ENCODE peak calls at places on chromosome 2, in six cellular contexts. M is WERI-Rb-1, B is brain microvascular endothelial cell, Y is A549, O is fibroblast of the aortic adventitia, P is adrenal gland. D is an unnamed sample.

GRCh38 chr2:191051825-191052778 is 38.1 kb upstream of the STAT1 start:
- DNase-seq in Y (no peak), O (peak), B (peak), P (no peak), M (no peak), D (peak)

GRCh38 chr2:147045113-147045512 is 799.7 kb upstream of the ACVR2A start:
- DNase-seq in Y (no peak), O (peak), P (peak), M (peak), B (peak), D (peak)

GRCh38 chr2:27856956-27857355 is 33.2 kb downstream of the RBKS start:
- DNase-seq in M (no peak), P (no peak), O (no peak), B (no peak), Y (no peak), D (no peak)

GRCh38 chr2:44954902-44955592 is 13.5 kb downstream of the SIX3 start:
- DNase-seq in P (no peak), M (no peak), B (no peak), O (no peak), Y (no peak), D (no peak)

GRCh38 chr2:211709394-211709793 is 829.2 kb downstream of the ERBB4 start:
- DNase-seq in M (no peak), B (no peak), Y (no peak), O (no peak), P (no peak), D (no peak)

GRCh38 chr2:72159211-72159610 is 11.5 kb upstream of the CYP26B1 start:
- DNase-seq in M (no peak), B (no peak), Y (no peak), O (no peak), P (no peak), D (no peak)

GRCh38 chr2:134670955-134671354 is 47.8 kb downstream of the TMEM163 start:
- DNase-seq in B (no peak), M (no peak), P (peak), O (no peak), Y (no peak), D (no peak)

GRCh38 chr2:173991857-173992588 is 26.9 kb upstream of the SP3 start:
- DNase-seq in Y (no peak), P (peak), O (peak), B (peak), M (no peak), D (no peak)

GRCh38 chr2:85911097-85911496 is 22.3 kb upstream of the ST3GAL5 start:
- DNase-seq in B (no peak), P (no peak), M (no peak), Y (no peak), O (no peak), D (no peak)

GRCh38 chr2:218419630-218420216 is 800 bp downstream of the VIL1 start:
- DNase-seq in B (no peak), P (no peak), M (no peak), O (no peak), Y (no peak), D (no peak)

GRCh38 chr2:161825429-161825828 is 201.2 kb downstream of the SLC4A10 start:
- DNase-seq in P (no peak), B (no peak), O (no peak), Y (no peak), M (no peak), D (no peak)

GRCh38 chr2:191983591-191983990 is 136.7 kb upstream of the CAVIN2 start:
- DNase-seq in Y (no peak), P (no peak), O (no peak), B (no peak), M (no peak), D (no peak)

GRCh38 chr2:232698552-232699091 is 1.5 kb downstream of the GIGYF2 start:
- DNase-seq in B (no peak), M (no peak), O (peak), Y (no peak), P (no peak), D (peak)

GRCh38 chr2:197158138-197158537 is 152.4 kb downstream of the ANKRD44 start:
- DNase-seq in B (no peak), Y (no peak), M (no peak), O (no peak), P (no peak), D (peak)

GRCh38 chr2:12719400-12720104 is 2.8 kb downstream of the TRIB2 start:
- DNase-seq in Y (no peak), O (peak), M (no peak), B (no peak), P (no peak), D (peak)

GRCh38 chr2:120849278-120849677 is 113.6 kb downstream of the GLI2 start:
- DNase-seq in M (no peak), O (no peak), B (no peak), Y (no peak), P (no peak), D (no peak)

GRCh38 chr2:30149513-30149912 is 2.7 kb downstream of the YPEL5 start:
- DNase-seq in B (no peak), P (no peak), Y (no peak), O (no peak), M (no peak), D (peak)

GRCh38 chr2:10079931-10080535 is at the start of gene CYS1:
- DNase-seq in B (no peak), Y (peak), M (peak), O (no peak), P (no peak), D (peak)
- TF ChIP-seq CTCF in B (no peak), Y (peak), M (peak), O (peak), P (no peak), D (peak)

DNA sequence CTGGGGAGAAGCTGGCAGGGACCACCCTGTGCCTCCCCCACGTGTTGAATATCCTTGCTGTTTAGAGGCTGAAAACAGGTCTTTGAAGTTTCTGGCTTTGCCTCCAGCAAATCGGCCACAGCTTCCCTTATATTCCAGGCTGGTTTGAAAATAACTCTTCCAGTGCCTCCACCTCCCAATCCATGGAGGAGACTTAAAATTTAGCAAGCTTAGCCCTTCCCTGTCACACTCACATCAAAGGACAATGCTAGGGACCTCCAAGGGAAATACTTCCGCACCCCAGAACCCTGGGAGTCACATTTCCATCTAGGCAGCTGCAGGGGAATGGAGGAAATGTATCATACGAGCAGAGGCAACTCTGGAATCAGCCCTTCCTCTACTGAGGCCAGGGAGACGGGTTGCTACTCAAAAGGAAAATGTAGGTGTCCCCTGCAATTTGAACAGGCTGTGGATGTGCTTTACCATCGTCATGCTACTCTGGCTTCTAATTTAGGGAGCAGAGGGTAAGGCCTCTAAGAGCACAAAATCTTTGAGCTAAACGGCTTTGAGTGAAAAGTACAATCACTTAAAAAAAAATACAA is 49.5 kb upstream of the PKDCC start:
- DNase-seq in Y (no peak), O (no peak), B (no peak), M (peak), P (no peak), D (no peak)
- H3K4me3 ChIP-seq in Y (no peak), O (no peak), B (no peak), M (no peak), P (no peak), D (no peak)

GRCh38 chr2:1546023-1546591 is 132.8 kb downstream of the TPO start:
- DNase-seq in B (peak), Y (peak), P (peak), O (peak), M (peak), D (peak)

GRCh38 chr2:1544478-1545069 is 131.3 kb downstream of the TPO start:
- DNase-seq in P (peak), B (peak), M (no peak), Y (no peak), O (peak), D (peak)

GRCh38 chr2:1543776-1544477 is 130.7 kb downstream of the TPO start:
- DNase-seq in M (no peak), O (no peak), P (no peak), B (no peak), Y (no peak), D (no peak)

GRCh38 chr2:1548910-1549673 is 135.8 kb downstream of the TPO start:
- DNase-seq in M (no peak), Y (no peak), P (no peak), O (no peak), B (no peak), D (no peak)

DNA sequence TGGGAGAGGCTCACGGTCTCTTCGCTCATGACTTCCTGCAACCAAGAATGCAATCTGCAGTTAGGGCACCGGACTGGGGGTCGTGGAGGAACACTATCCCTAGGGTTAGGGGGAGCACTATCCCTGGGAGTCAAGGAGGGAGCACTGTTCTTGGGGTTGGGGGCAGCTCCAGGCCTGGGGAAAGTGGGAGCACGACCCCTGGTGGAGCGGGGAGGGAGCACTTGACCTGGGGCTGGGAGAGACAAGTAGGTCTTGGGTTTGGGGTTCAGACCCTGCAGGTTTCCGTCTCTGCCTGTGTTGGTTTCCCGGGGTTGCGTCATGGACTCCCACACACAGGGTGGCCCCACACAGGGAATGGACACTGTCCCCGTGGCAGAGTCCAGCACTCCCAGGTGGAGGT is 133.6 kb downstream of the TPO start:
- DNase-seq in B (no peak), Y (no peak), M (no peak), O (no peak), P (no peak), D (no peak)
- TF ChIP-seq CTCF in B (peak), Y (no peak), M (peak), O (peak), P (no peak), D (peak)

DNA sequence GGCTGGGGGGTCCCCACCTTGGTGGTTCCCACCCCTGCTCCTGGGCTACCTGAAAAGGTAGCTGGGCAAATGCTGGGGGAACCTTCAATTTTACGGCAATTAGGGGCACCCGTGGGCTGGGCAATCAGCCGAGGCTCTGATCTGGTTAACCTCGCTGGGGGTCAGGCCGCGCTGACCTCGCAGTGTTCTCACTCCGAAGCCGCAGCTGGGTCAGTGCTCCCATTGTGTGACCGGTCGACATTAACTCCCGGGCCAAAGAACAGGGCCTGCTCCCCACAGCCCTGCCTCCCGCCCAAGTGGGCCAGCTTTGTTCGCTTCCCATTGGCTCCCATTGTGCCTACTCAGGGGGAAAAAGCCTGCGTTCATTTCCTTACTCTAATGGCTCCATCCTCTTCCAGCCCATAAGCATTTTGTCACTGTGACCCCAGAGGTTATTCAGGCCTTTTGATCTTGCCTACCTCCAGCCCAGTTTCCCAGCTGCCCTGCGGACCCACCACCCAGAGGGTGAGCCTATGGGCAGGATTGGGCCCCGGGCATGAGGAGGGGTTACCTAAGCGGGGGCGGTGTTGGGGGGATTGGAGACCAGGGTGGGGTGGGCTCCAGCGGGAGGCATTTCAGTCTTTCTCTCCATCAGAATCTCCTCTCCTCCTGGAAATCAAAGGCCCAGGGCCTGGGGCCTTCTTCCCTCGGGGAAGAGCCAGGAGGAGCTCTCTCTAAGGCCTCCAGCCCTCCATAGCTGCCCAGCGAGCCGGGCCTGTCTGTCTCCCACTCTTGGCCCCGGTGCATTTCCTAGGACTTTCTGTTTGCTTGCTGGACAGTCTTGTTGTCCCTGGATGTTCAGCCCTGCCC is 90.1 kb downstream of the MYCN start:
- DNase-seq in P (no peak), Y (no peak), M (no peak), O (no peak), B (no peak), D (no peak)
- H3K4me3 ChIP-seq in P (no peak), Y (no peak), M (no peak), O (no peak), B (no peak), D (no peak)

GRCh38 chr2:53442783-53443182 is 324.8 kb upstream of the CHAC2 start:
- DNase-seq in Y (no peak), P (no peak), M (peak), O (no peak), B (no peak), D (no peak)
- TF ChIP-seq CTCF in Y (no peak), P (no peak), M (peak), O (no peak), B (peak), D (peak)

GRCh38 chr2:167890739-167891138 is 356.7 kb downstream of the STK39 start:
- DNase-seq in O (no peak), M (no peak), Y (no peak), P (no peak), B (no peak), D (no peak)
- H3K4me3 ChIP-seq in O (no peak), M (no peak), Y (no peak), P (no peak), B (no peak), D (no peak)

GRCh38 chr2:66495788-66496640 is 61.1 kb downstream of the MEIS1 start:
- DNase-seq in Y (peak), P (peak), M (peak), O (peak), B (peak), D (peak)
- TF ChIP-seq CTCF in Y (peak), P (no peak), M (no peak), O (peak), B (peak), D (peak)